ENCODE peak calls at places on chromosomes 1 and 21, in four cellular contexts. A is cardiac fibroblast, Z is astrocyte, H is body of pancreas. N is an unnamed sample.

GRCh38 chr1:189693140-189693539 is 784.5 kb downstream of the BRINP3 start:
- DNase-seq in A (no peak), Z (no peak), H (no peak), N (peak; percentile 23)

GRCh38 chr21:31530364-31530763 is 129.1 kb upstream of the SOD1 start:
- DNase-seq in A (no peak), Z (no peak), H (no peak), N (no peak)

GRCh38 chr21:44552136-44552535 is 831 bp upstream of the KRTAP10-2 start:
- DNase-seq in A (no peak), Z (no peak), H (no peak), N (no peak)

GRCh38 chr1:23126801-23127200 is 41.9 kb downstream of the LUZP1 start:
- DNase-seq in A (peak; percentile 71), Z (peak; percentile 78), H (no peak), N (peak; percentile 71)

GRCh38 chr21:27132270-27132669 is 165.4 kb upstream of the ADAMTS5 start:
- DNase-seq in A (peak; percentile 61), Z (peak; percentile 16), H (no peak), N (peak; percentile 39)

GRCh38 chr21:41958886-41959563 is 5.2 kb upstream of the C2CD2 start:
- DNase-seq in A (peak; percentile 26), Z (no peak), H (no peak), N (no peak)

GRCh38 chr1:1308756-1309524 is 543 bp downstream of the PUSL1 start:
- DNase-seq in A (no peak), Z (no peak), H (peak; percentile 59), N (no peak)

GRCh38 chr1:2875677-2876531 is 74.4 kb upstream of the TTC34 start:
- DNase-seq in A (peak; percentile 3), Z (no peak), H (peak; percentile 32), N (no peak)

GRCh38 chr1:29171089-29171488 is 10.6 kb downstream of the SRSF4 start:
- DNase-seq in A (peak; percentile 53), Z (no peak), H (no peak), N (peak; percentile 31)

GRCh38 chr1:173409613-173410012 is 67.5 kb upstream of the PRDX6 start:
- DNase-seq in A (peak; percentile 82), Z (peak; percentile 94), H (no peak), N (peak; percentile 91)

GRCh38 chr1:173410133-173410793 is 66.9 kb upstream of the PRDX6 start:
- DNase-seq in A (peak; percentile 30), Z (peak; percentile 77), H (no peak), N (no peak)

GRCh38 chr1:173410794-173411236 is 66.3 kb upstream of the PRDX6 start:
- DNase-seq in A (no peak), Z (no peak), H (no peak), N (no peak)

GRCh38 chr1:173407846-173408245 is 69.3 kb upstream of the PRDX6 start:
- DNase-seq in A (no peak), Z (no peak), H (no peak), N (no peak)

GRCh38 chr1:173408886-173409285 is 68.2 kb upstream of the PRDX6 start:
- DNase-seq in A (no peak), Z (peak; percentile 27), H (no peak), N (no peak)
- TF ChIP-seq CTCF in A (no peak), Z (peak; percentile 3), H (no peak), N (no peak)

GRCh38 chr1:40895601-40896000 is 33.4 kb upstream of the CITED4 start:
- DNase-seq in A (no peak), Z (no peak), H (no peak), N (no peak)

GRCh38 chr1:40899230-40899870 is 37.2 kb upstream of the CITED4 start:
- DNase-seq in A (no peak), Z (no peak), H (peak; percentile 55), N (no peak)

GRCh38 chr1:40897499-40897898 is 35.3 kb upstream of the CITED4 start:
- DNase-seq in A (peak; percentile 91), Z (peak; percentile 50), H (no peak), N (no peak)

GRCh38 chr1:40896482-40896881 is 34.3 kb upstream of the CITED4 start:
- DNase-seq in A (no peak), Z (no peak), H (no peak), N (no peak)

GRCh38 chr1:40898434-40898900 is 36.3 kb upstream of the CITED4 start:
- DNase-seq in A (peak; percentile 71), Z (peak; percentile 45), H (peak; percentile 24), N (peak; percentile 42)
- H3K4me3 ChIP-seq in A (no peak overlapping the region), Z (no peak overlapping the region), H (no peak overlapping the region), N (no peak overlapping the region)

DNA sequence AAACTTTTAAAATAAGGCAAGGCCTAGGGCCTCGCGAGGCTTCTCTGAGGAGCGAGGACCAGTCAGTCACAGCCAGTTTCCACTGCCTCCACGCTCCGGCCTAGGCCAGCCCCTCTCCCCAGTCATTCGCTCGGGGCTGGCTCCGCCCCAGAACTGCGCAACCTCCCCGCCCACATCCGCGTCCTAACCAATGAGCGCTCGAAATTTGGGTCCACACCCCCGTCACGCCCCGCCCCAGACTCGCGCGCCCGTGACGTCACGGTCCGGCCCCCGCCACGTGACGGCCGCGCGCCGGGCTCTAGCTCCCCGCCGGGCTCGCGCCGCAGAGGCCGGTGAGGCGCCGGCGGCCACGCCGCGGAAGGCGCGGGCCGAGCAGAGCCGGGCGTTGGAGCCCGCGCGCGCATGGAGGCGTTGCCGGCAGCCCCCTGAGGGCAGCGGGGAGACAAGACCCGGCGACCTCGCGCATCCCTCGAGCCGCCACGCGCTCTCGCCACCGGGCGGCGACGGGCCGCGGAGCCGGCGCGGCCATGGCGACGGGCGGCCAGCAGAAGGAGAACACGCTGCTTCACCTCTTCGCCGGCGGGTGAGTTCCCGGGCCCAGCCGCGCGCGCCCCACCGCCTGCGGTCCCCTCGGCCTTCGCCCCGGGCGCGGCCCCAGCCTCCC is at the start of gene SLC25A33:
- DNase-seq in A (peak; percentile 98), Z (peak; percentile 90), H (peak; percentile 98), N (peak; percentile 99)
- TF ChIP-seq CTCF in A (no peak), Z (no peak), H (no peak), N (no peak)

DNA sequence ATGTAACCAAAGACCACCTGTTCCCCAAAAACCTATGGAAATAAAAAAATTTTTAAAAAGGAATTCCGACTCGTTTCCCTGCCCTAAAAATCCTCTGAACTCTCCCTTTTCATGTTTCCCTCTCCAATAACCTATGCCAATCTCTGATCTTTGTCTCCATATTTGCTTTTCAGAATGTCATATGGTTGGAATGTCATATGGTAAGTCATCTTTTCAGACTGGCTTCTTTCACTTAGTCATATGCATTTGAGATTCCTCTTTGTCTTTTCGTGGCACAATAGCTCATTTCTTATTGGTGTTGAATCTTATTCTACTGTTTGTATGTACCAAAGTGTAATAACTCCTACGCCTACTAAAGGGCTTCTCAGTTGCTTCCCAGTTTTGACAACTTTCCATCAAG is 117.5 kb downstream of the BACH1 start:
- DNase-seq in A (peak; percentile 5), Z (no peak), H (no peak), N (no peak)
- H3K4me3 ChIP-seq in A (no peak overlapping the region), Z (no peak overlapping the region), H (no peak overlapping the region), N (no peak overlapping the region)

DNA sequence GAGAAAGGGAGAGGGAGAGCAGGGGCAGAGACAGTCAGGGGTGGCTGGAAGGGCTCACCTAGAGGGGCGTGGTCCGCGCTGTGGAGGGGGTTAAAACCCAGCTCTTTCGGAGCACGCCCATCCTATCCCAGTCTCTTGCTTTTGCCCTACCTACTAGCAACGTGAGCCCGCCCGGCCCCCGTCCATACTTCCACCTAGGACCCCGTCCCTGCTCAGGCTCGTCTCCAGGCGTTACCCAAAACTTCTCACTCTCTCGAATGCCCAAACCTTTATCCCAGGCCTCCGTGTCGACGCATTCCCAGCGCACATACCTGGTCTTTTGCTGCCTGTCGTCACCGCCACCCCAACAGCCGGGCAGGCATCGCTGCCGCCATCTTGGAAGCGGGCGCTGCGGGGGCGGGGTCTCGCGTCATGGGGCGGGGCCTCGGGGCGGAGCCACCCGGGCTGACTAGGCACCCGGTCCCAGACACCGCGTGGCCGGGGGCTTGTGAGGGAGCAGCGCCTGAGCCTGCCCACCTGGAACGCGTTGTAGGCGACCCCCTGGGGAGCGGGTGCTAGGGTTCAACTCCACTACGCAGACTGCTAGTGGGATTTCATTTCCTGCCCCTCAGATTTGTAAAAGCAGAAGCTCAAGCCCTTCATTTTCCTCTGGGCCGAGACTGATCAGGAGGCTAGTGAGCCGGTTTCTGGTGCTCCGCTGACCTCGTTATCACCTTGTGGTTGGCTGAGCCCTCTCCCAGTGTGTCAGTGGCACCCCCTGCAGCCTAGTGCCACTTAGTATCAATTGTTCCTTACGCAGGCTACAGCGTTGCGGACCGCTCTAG is at the start of gene B4GALT3:
- DNase-seq in A (peak; percentile 78), Z (peak; percentile 46), H (peak; percentile 93), N (peak; percentile 74)
- TF ChIP-seq CTCF in A (no peak), Z (no peak), H (no peak), N (no peak)

GRCh38 chr1:166485620-166486019 is 318.8 kb upstream of the FAM78B start:
- DNase-seq in A (no peak), Z (peak; percentile 3), H (no peak), N (no peak)

GRCh38 chr1:166490437-166490784 is 323.6 kb upstream of the FAM78B start:
- DNase-seq in A (no peak), Z (no peak), H (no peak), N (no peak)

GRCh38 chr1:166489670-166490436 is 323.1 kb upstream of the FAM78B start:
- DNase-seq in A (peak; percentile 17), Z (no peak), H (no peak), N (no peak)

GRCh38 chr1:166488327-166488726 is 321.5 kb upstream of the FAM78B start:
- DNase-seq in A (no peak), Z (no peak), H (no peak), N (no peak)

DNA sequence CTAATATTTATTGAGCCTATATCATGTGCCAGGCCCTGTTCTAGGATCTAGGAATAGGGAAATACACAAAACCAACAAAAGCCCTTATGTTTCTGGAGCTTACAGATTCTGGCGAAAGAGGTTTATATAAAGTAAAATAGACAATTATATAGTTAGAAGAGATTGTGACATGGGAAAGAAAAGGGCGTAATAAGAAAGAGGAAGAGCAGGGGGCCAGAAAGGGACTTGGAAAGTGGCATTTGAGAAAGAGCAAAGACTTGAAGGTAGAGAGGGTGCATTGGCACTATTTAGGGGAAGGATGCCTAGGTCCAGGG is 322.5 kb upstream of the FAM78B start:
- DNase-seq in A (no peak), Z (no peak), H (no peak), N (no peak)
- H3K4me3 ChIP-seq in A (no peak overlapping the region), Z (no peak overlapping the region), H (no peak overlapping the region), N (no peak overlapping the region)